ENCODE peak calls at places on chromosomes 2 and 18, in ten cellular contexts. Y is LHCN-M2; Q is NCI-H446 treated with DMSO at 0.1 percent for 48 hours; W is heart left ventricle; D is posterior vena cava; J is epithelial cell of proximal tubule; G is NCI-H2029 treated with DMSO at 0.1 percent for 48 hours; K is activated naive CD4-positive, alpha-beta T cell; U is activated T-cell treated with anti-CD3 and anti-CD28 coated beads for 1 hour; X is aorta. E is an unnamed sample.

GRCh38 chr18:76428396-76429261 is 66.4 kb downstream of the ZNF516 start:
- DNase-seq in Y (no peak), Q (no peak), W (no peak), D (no peak), J (no peak), G (no peak), K (no peak), U (no peak), X (no peak), E (no peak)

GRCh38 chr18:59835656-59836379 is 64.0 kb upstream of the PMAIP1 start:
- DNase-seq in Y (no peak), Q (no peak), W (no peak), D (no peak), J (no peak), G (no peak), K (no peak), U (no peak), X (no peak), E (no peak)

GRCh38 chr2:85961754-85962153 is 73.0 kb upstream of the ST3GAL5 start:
- DNase-seq in Y (no peak), Q (no peak), W (no peak), D (no peak), J (no peak), G (no peak), K (no peak), U (no peak), X (no peak), E (no peak)

GRCh38 chr2:68045337-68045736 is 17.5 kb downstream of the C1D start:
- DNase-seq in Y (no peak), Q (no peak), W (no peak), D (no peak), J (no peak), G (no peak), K (no peak), U (no peak), X (no peak), E (no peak)

GRCh38 chr2:10828346-10828745 is 15.8 kb upstream of the PDIA6 start:
- DNase-seq in Y (no peak), Q (no peak), W (no peak), D (no peak), J (no peak), G (no peak), K (no peak), U (no peak), X (no peak), E (no peak)

GRCh38 chr2:234998404-234999211 is 46.8 kb downstream of the SH3BP4 start:
- DNase-seq in Y (peak), Q (no peak), W (no peak), D (no peak), J (no peak), G (no peak), K (no peak), U (no peak), X (no peak), E (peak)

GRCh38 chr2:108571262-108571661 is 37.0 kb downstream of the LIMS1 start:
- DNase-seq in Y (no peak), Q (no peak), W (no peak), D (no peak), J (no peak), G (no peak), K (no peak), U (no peak), X (no peak), E (no peak)

GRCh38 chr2:54287532-54287931 is 31.5 kb upstream of the TSPYL6 start:
- DNase-seq in Y (no peak), Q (no peak), W (peak), D (no peak), J (no peak), G (no peak), K (no peak), U (no peak), X (no peak), E (peak)

GRCh38 chr2:111664451-111664850 is 219.5 kb downstream of the ANAPC1 start:
- DNase-seq in Y (no peak), Q (no peak), W (no peak), D (no peak), J (no peak), G (no peak), K (no peak), U (no peak), X (no peak), E (no peak)

GRCh38 chr18:50297621-50298442 is 10.3 kb upstream of the CXXC1 start:
- DNase-seq in Y (peak), Q (peak), W (peak), D (peak), J (peak), G (peak), K (peak), U (peak), X (peak), E (peak)

GRCh38 chr2:54556659-54557121 is 100.6 kb downstream of the SPTBN1 start:
- DNase-seq in Y (peak), Q (no peak), W (no peak), D (no peak), J (peak), G (no peak), K (no peak), U (no peak), X (no peak), E (no peak)

GRCh38 chr2:41791523-41791922 is 256.3 kb upstream of the PKDCC start:
- DNase-seq in Y (peak), Q (no peak), W (peak), D (no peak), J (no peak), G (no peak), K (no peak), U (no peak), X (peak), E (peak)

GRCh38 chr2:85132834-85133637 is at the start of gene TCF7L1:
- DNase-seq in Y (peak), Q (no peak), W (peak), D (peak), J (no peak), G (peak), K (no peak), U (no peak), X (peak), E (peak)

GRCh38 chr2:59885536-59885935 is 667.9 kb downstream of the BCL11A start:
- DNase-seq in Y (no peak), Q (peak), W (no peak), D (no peak), J (no peak), G (no peak), K (no peak), U (no peak), X (no peak), E (no peak)

GRCh38 chr2:211967234-211967633 is 571.4 kb downstream of the ERBB4 start:
- DNase-seq in Y (no peak), Q (no peak), W (no peak), D (no peak), J (no peak), G (no peak), K (no peak), U (no peak), X (no peak), E (no peak)

GRCh38 chr2:64632855-64633819 is 20.6 kb downstream of the SERTAD2 start:
- DNase-seq in Y (no peak), Q (no peak), W (no peak), D (no peak), J (no peak), G (no peak), K (no peak), U (no peak), X (no peak), E (no peak)

GRCh38 chr2:12903272-12903671 is 186.5 kb downstream of the TRIB2 start:
- DNase-seq in Y (no peak), Q (no peak), W (no peak), D (no peak), J (no peak), G (no peak), K (no peak), U (no peak), X (no peak), E (no peak)

GRCh38 chr2:128868686-128869551 is 550.3 kb upstream of the HS6ST1 start:
- DNase-seq in Y (no peak), Q (no peak), W (no peak), D (no peak), J (no peak), G (no peak), K (no peak), U (no peak), X (no peak), E (no peak)

GRCh38 chr2:180664507-180664906 is 315.9 kb upstream of the UBE2E3 start:
- DNase-seq in Y (no peak), Q (peak), W (no peak), D (no peak), J (no peak), G (no peak), K (no peak), U (no peak), X (no peak), E (no peak)

GRCh38 chr2:170202437-170202836 is 24.5 kb downstream of the MYO3B start:
- DNase-seq in Y (peak), Q (no peak), W (no peak), D (no peak), J (no peak), G (no peak), K (no peak), U (no peak), X (no peak), E (peak)

GRCh38 chr2:231029563-231029962 is 7.8 kb upstream of the C2orf72 start:
- DNase-seq in Y (no peak), Q (no peak), W (no peak), D (no peak), J (no peak), G (no peak), K (no peak), U (no peak), X (no peak), E (no peak)

GRCh38 chr18:27656167-27656778 is 471.2 kb upstream of the CHST9 start:
- DNase-seq in Y (peak), Q (no peak), W (no peak), D (no peak), J (peak), G (no peak), K (no peak), U (no peak), X (no peak), E (peak)

GRCh38 chr2:232988444-232988843 is 24.6 kb downstream of the NGEF start:
- DNase-seq in Y (peak), Q (peak), W (no peak), D (peak), J (peak), G (no peak), K (no peak), U (no peak), X (peak), E (peak)

GRCh38 chr2:113754989-113755689 is 1.3 kb downstream of the SLC35F5 start:
- DNase-seq in Y (peak), Q (no peak), W (no peak), D (no peak), J (no peak), G (no peak), K (no peak), U (no peak), X (no peak), E (peak)

GRCh38 chr18:58505181-58505580 is 123.7 kb downstream of the ALPK2 start:
- DNase-seq in Y (no peak), Q (no peak), W (no peak), D (no peak), J (no peak), G (no peak), K (peak), U (peak), X (no peak), E (no peak)

GRCh38 chr2:187774551-187775071 is 220.4 kb upstream of the TFPI start:
- DNase-seq in Y (peak), Q (no peak), W (no peak), D (no peak), J (no peak), G (no peak), K (no peak), U (no peak), X (no peak), E (peak)

E was measured in myocyte.